ENCODE peak calls at places on chromosomes 5 and 9, in six cellular contexts. One of them, this sample, is unnamed.

GRCh38 chr5:172170251-172170701 is 17.7 kb downstream of the STK10 start:
- DNase-seq in AG09309: no peak
- DNase-seq in GDM1: no peak
- DNase-seq in left cardiac atrium: peak; percentile 35
- DNase-seq in activated T-cell treated with anti-CD3 and anti-CD28 coated beads for 1 hour: no peak
- DNase-seq in CD4-positive, alpha-beta T cell: no peak
- DNase-seq in this sample: no peak

GRCh38 chr9:136808781-136809158 is 1.0 kb downstream of the RABL6 start:
- DNase-seq in AG09309: no peak
- DNase-seq in GDM1: no peak
- DNase-seq in left cardiac atrium: no peak
- DNase-seq in activated T-cell treated with anti-CD3 and anti-CD28 coated beads for 1 hour: no peak
- DNase-seq in CD4-positive, alpha-beta T cell: no peak
- DNase-seq in this sample: no peak

GRCh38 chr5:54103871-54104270 is 206.5 kb downstream of the ARL15 start:
- DNase-seq in AG09309: no peak
- DNase-seq in GDM1: no peak
- DNase-seq in left cardiac atrium: no peak
- DNase-seq in activated T-cell treated with anti-CD3 and anti-CD28 coated beads for 1 hour: no peak
- DNase-seq in CD4-positive, alpha-beta T cell: no peak
- DNase-seq in this sample: no peak

GRCh38 chr9:101130089-101130488 is 101.6 kb downstream of the PLPPR1 start:
- DNase-seq in AG09309: no peak
- DNase-seq in GDM1: no peak
- DNase-seq in left cardiac atrium: no peak
- DNase-seq in activated T-cell treated with anti-CD3 and anti-CD28 coated beads for 1 hour: no peak
- DNase-seq in CD4-positive, alpha-beta T cell: no peak
- DNase-seq in this sample: no peak

GRCh38 chr5:38404667-38405276 is 146.4 kb downstream of the EGFLAM start:
- DNase-seq in AG09309: no peak
- DNase-seq in GDM1: no peak
- DNase-seq in left cardiac atrium: no peak
- DNase-seq in activated T-cell treated with anti-CD3 and anti-CD28 coated beads for 1 hour: no peak
- DNase-seq in CD4-positive, alpha-beta T cell: no peak
- DNase-seq in this sample: no peak

GRCh38 chr5:158272409-158272808 is 413.5 kb upstream of the CLINT1 start:
- DNase-seq in AG09309: no peak
- DNase-seq in GDM1: no peak
- DNase-seq in left cardiac atrium: no peak
- DNase-seq in activated T-cell treated with anti-CD3 and anti-CD28 coated beads for 1 hour: no peak
- DNase-seq in CD4-positive, alpha-beta T cell: no peak
- DNase-seq in this sample: no peak

GRCh38 chr5:169020102-169020501 is 280.8 kb downstream of the SLIT3 start:
- DNase-seq in AG09309: no peak
- DNase-seq in GDM1: no peak
- DNase-seq in left cardiac atrium: no peak
- DNase-seq in activated T-cell treated with anti-CD3 and anti-CD28 coated beads for 1 hour: no peak
- DNase-seq in CD4-positive, alpha-beta T cell: no peak
- DNase-seq in this sample: no peak

GRCh38 chr5:94429566-94429965 is 188.8 kb downstream of the KIAA0825 start:
- DNase-seq in AG09309: no peak
- DNase-seq in GDM1: no peak
- DNase-seq in left cardiac atrium: no peak
- DNase-seq in activated T-cell treated with anti-CD3 and anti-CD28 coated beads for 1 hour: no peak
- DNase-seq in CD4-positive, alpha-beta T cell: no peak
- DNase-seq in this sample: no peak

GRCh38 chr9:18906656-18907395 is 126.2 kb downstream of the SAXO1 start:
- DNase-seq in AG09309: no peak
- DNase-seq in GDM1: no peak
- DNase-seq in left cardiac atrium: no peak
- DNase-seq in activated T-cell treated with anti-CD3 and anti-CD28 coated beads for 1 hour: no peak
- DNase-seq in CD4-positive, alpha-beta T cell: no peak
- DNase-seq in this sample: no peak

GRCh38 chr5:74196233-74196632 is 444.3 kb downstream of the ENC1 start:
- DNase-seq in AG09309: no peak
- DNase-seq in GDM1: no peak
- DNase-seq in left cardiac atrium: no peak
- DNase-seq in activated T-cell treated with anti-CD3 and anti-CD28 coated beads for 1 hour: no peak
- DNase-seq in CD4-positive, alpha-beta T cell: no peak
- DNase-seq in this sample: peak; percentile 11

GRCh38 chr9:95025213-95026170 is 292.0 kb downstream of the FANCC start:
- DNase-seq in AG09309: peak; percentile 87
- DNase-seq in GDM1: no peak
- DNase-seq in left cardiac atrium: peak; percentile 76
- DNase-seq in activated T-cell treated with anti-CD3 and anti-CD28 coated beads for 1 hour: no peak
- DNase-seq in CD4-positive, alpha-beta T cell: no peak
- DNase-seq in this sample: no peak

GRCh38 chr5:171336486-171337206 is 27.6 kb downstream of the TLX3 start:
- DNase-seq in AG09309: peak; percentile 21
- DNase-seq in GDM1: no peak
- DNase-seq in left cardiac atrium: peak; percentile 51
- DNase-seq in activated T-cell treated with anti-CD3 and anti-CD28 coated beads for 1 hour: no peak
- DNase-seq in CD4-positive, alpha-beta T cell: no peak
- DNase-seq in this sample: no peak

GRCh38 chr5:179986328-179986727 is 78.6 kb upstream of the TBC1D9B start:
- DNase-seq in AG09309: no peak
- DNase-seq in GDM1: no peak
- DNase-seq in left cardiac atrium: no peak
- DNase-seq in activated T-cell treated with anti-CD3 and anti-CD28 coated beads for 1 hour: no peak
- DNase-seq in CD4-positive, alpha-beta T cell: no peak
- DNase-seq in this sample: no peak

GRCh38 chr9:35811364-35812024 is 568 bp downstream of the SPAG8 start:
- DNase-seq in AG09309: no peak
- DNase-seq in GDM1: no peak
- DNase-seq in left cardiac atrium: no peak
- DNase-seq in activated T-cell treated with anti-CD3 and anti-CD28 coated beads for 1 hour: no peak
- DNase-seq in CD4-positive, alpha-beta T cell: no peak
- DNase-seq in this sample: no peak

GRCh38 chr9:79858509-79858908 is 286.7 kb downstream of the TLE4 start:
- DNase-seq in AG09309: peak; percentile 4
- DNase-seq in GDM1: no peak
- DNase-seq in left cardiac atrium: no peak
- DNase-seq in activated T-cell treated with anti-CD3 and anti-CD28 coated beads for 1 hour: no peak
- DNase-seq in CD4-positive, alpha-beta T cell: no peak
- DNase-seq in this sample: no peak